ENCODE peak calls at places on chromosomes 2 and 18, in five cellular contexts. U, W, J, R and D are unnamed samples.

GRCh38 chr2:20061476-20061875 is 10.0 kb upstream of the LAPTM4A start:
- DNase-seq in U (no peak), W (no peak), J (no peak), R (no peak), D (no peak)

GRCh38 chr2:220356076-220356475 is 728.6 kb downstream of the SLC4A3 start:
- DNase-seq in U (no peak), W (no peak), J (no peak), R (no peak), D (no peak)

GRCh38 chr2:160822006-160822405 is 328.4 kb upstream of the RBMS1 start:
- DNase-seq in U (no peak), W (no peak), J (no peak), R (no peak), D (no peak)

GRCh38 chr18:61893304-61893970 is 630 bp upstream of the RNF152 start:
- DNase-seq in U (peak; percentile 79), W (no peak), J (peak; percentile 81), R (peak; percentile 2), D (no peak)

GRCh38 chr2:20130821-20131645 is 79.6 kb upstream of the LAPTM4A start:
- DNase-seq in U (no peak), W (no peak), J (no peak), R (no peak), D (no peak)

GRCh38 chr2:16058256-16058655 is 117.9 kb downstream of the MYCN start:
- DNase-seq in U (no peak), W (no peak), J (no peak), R (no peak), D (no peak)

GRCh38 chr18:2146092-2146491 is 425.2 kb downstream of the METTL4 start:
- DNase-seq in U (no peak), W (no peak), J (no peak), R (no peak), D (no peak)

GRCh38 chr2:230643576-230644291 is 68.9 kb upstream of the CAB39 start:
- DNase-seq in U (peak; percentile 26), W (no peak), J (no peak), R (no peak), D (no peak)